ENCODE peak calls at places on chromosomes 6 and 20, in seven cellular contexts. U is HCT116, W is PC-3, Q is IMR-90, Z is GM23338, J is A549, L is fibroblast of lung. N is an unnamed sample.

GRCh38 chr6:5490495-5491069 is 229.3 kb downstream of the FARS2 start:
- DNase-seq in U (no peak), W (no peak), Q (no peak), Z (no peak), J (no peak), L (no peak), N (no peak)

GRCh38 chr20:64205611-64206026 is 41.4 kb downstream of the MYT1 start:
- DNase-seq in U (no peak), W (no peak), Q (no peak), Z (no peak), J (no peak), L (no peak), N (no peak)

GRCh38 chr6:166952122-166952521 is 4.2 kb downstream of the RNASET2 start:
- DNase-seq in U (no peak), W (no peak), Q (no peak), Z (no peak), J (no peak), L (no peak), N (no peak)

GRCh38 chr20:10504893-10505292 is 69.8 kb downstream of the SLX4IP start:
- DNase-seq in U (no peak), W (no peak), Q (peak), Z (no peak), J (no peak), L (no peak), N (no peak)

GRCh38 chr20:39893013-39893685 is 795.9 kb downstream of the MAFB start:
- DNase-seq in U (no peak), W (no peak), Q (peak), Z (peak), J (no peak), L (peak), N (peak)

GRCh38 chr20:34040300-34041015 is 46.7 kb downstream of the RALY start:
- DNase-seq in U (no peak), W (no peak), Q (no peak), Z (no peak), J (no peak), L (no peak), N (no peak)

GRCh38 chr6:43770417-43771209 is 602 bp downstream of the VEGFA start:
- DNase-seq in U (no peak), W (peak), Q (peak), Z (peak), J (peak), L (peak), N (peak)

GRCh38 chr6:42748241-42748898 is 2.5 kb upstream of the TBCC start:
- DNase-seq in U (no peak), W (no peak), Q (no peak), Z (no peak), J (no peak), L (no peak), N (no peak)

GRCh38 chr6:103139377-103139776 is 1720.3 kb downstream of the HACE1 start:
- DNase-seq in U (no peak), W (no peak), Q (no peak), Z (no peak), J (no peak), L (no peak), N (no peak)

GRCh38 chr6:34240329-34241248 is 3.9 kb downstream of the HMGA1 start:
- DNase-seq in U (no peak), W (no peak), Q (no peak), Z (no peak), J (no peak), L (no peak), N (no peak)

GRCh38 chr6:127302728-127303675 is 36.3 kb downstream of the RNF146 start:
- DNase-seq in U (peak), W (peak), Q (peak), Z (peak), J (peak), L (peak), N (no peak)

GRCh38 chr6:143225929-143226328 is 165.2 kb downstream of the AIG1 start:
- DNase-seq in U (no peak), W (no peak), Q (no peak), Z (no peak), J (no peak), L (no peak), N (no peak)

GRCh38 chr6:20606831-20607230 is 72.6 kb downstream of the CDKAL1 start:
- DNase-seq in U (no peak), W (no peak), Q (no peak), Z (no peak), J (no peak), L (no peak), N (no peak)

GRCh38 chr20:41000628-41001027 is 28.0 kb upstream of the TOP1 start:
- DNase-seq in U (no peak), W (no peak), Q (no peak), Z (no peak), J (no peak), L (no peak), N (no peak)

GRCh38 chr6:43671801-43672690 is 15.5 kb downstream of the MRPS18A start:
- DNase-seq in U (no peak), W (no peak), Q (no peak), Z (no peak), J (no peak), L (no peak), N (no peak)

GRCh38 chr20:14538433-14538832 is 201.0 kb upstream of the FLRT3 start:
- DNase-seq in U (no peak), W (no peak), Q (no peak), Z (no peak), J (no peak), L (no peak), N (no peak)

GRCh38 chr6:166046232-166046631 is 121.4 kb downstream of the TBXT start:
- DNase-seq in U (no peak), W (peak), Q (peak), Z (no peak), J (peak), L (peak), N (peak)

GRCh38 chr20:62539208-62539607 is 63.4 kb upstream of the GATA5 start:
- DNase-seq in U (no peak), W (no peak), Q (no peak), Z (no peak), J (no peak), L (no peak), N (no peak)

GRCh38 chr6:37812835-37813234 is 6.7 kb upstream of the ZFAND3 start:
- DNase-seq in U (no peak), W (no peak), Q (no peak), Z (no peak), J (no peak), L (no peak), N (no peak)

GRCh38 chr6:130982941-130983456 is 80.0 kb downstream of the EPB41L2 start:
- DNase-seq in U (no peak), W (no peak), Q (peak), Z (no peak), J (no peak), L (no peak), N (no peak)
- H3K4me2 ChIP-seq in U (no peak), W (no peak), Q (peak), Z (no peak), J (no peak), L (no peak), N (no peak)

GRCh38 chr6:107539849-107540464 is 50.0 kb downstream of the SOBP start:
- DNase-seq in U (no peak), W (no peak), Q (no peak), Z (no peak), J (no peak), L (no peak), N (no peak)

GRCh38 chr6:107538856-107539387 is 49.0 kb downstream of the SOBP start:
- DNase-seq in U (no peak), W (no peak), Q (no peak), Z (no peak), J (no peak), L (no peak), N (no peak)

GRCh38 chr6:107537559-107537958 is 47.6 kb downstream of the SOBP start:
- DNase-seq in U (no peak), W (no peak), Q (no peak), Z (no peak), J (no peak), L (no peak), N (no peak)

GRCh38 chr6:107540465-107540857 is 50.5 kb downstream of the SOBP start:
- DNase-seq in U (no peak), W (no peak), Q (peak), Z (no peak), J (no peak), L (no peak), N (no peak)

DNA sequence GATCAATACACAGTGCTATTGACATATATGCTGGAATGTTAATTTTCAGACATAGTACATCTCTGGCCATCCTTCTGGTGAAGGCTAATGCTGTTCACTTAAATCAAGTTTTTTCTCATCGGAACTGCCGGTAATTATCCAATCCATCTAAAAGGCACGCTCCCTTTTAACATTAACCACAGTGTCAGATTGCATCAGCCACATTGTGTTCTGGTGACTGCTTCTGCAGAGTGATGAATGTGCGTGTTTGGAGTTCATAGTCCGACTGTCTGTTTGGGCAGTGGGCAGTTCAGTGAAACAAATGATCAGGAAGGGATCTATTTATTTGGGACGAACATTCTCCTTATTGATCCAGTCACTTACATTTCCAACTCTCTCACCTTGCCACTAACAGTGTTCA is 49.5 kb downstream of the SOBP start:
- DNase-seq in U (no peak), W (no peak), Q (no peak), Z (no peak), J (no peak), L (peak), N (peak)
- H3K4me2 ChIP-seq in U (no peak), W (no peak), Q (no peak), Z (no peak), J (peak), L (no peak), N (peak)

DNA sequence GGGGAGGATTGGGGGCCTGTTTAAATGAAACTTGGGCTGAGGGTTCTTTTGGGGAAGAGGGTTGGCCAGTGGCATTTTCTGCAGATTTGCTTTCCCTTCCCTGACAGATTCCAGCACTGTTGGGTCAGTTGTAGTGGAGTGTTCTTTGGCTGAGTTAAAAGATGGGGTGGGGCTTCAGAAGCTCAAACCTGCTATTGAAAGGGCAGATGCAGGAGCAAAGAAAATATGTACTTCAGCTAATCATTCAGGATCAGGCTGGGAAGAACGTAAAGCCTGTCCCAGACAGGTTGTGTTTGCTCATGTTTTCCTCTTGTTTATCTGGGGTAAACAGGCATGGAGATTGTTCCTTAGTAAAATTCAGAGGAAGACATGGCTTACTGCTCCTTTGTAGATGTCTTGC is 2.5 kb downstream of the SASH1 start:
- DNase-seq in U (no peak), W (no peak), Q (no peak), Z (no peak), J (no peak), L (no peak), N (no peak)
- H3K4me2 ChIP-seq in U (no peak), W (no peak), Q (peak), Z (peak), J (peak), L (no peak), N (no peak)

DNA sequence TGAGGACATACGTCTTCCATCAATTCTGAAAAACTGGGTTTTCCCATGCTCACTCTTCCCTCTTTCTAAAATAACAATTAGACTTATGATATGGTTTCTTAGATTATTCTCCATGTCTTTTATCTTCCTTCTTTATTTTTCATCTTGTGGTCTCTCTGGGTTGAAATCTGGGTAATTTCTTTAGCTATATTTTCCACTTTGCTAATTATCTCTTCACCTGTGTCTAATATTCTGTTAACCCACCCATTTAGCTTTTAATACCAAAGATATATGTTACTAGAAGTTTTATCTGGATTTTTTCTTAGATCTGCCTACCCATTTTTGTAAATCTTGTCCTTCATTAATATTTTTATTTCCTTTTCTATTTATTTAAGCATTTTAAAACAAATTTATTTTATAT is 121.8 kb downstream of the TENT5A start:
- DNase-seq in U (no peak), W (no peak), Q (no peak), Z (no peak), J (no peak), L (no peak), N (no peak)
- H3K4me2 ChIP-seq in U (no peak), W (no peak), Q (no peak), Z (no peak), J (no peak), L (no peak), N (no peak)

DNA sequence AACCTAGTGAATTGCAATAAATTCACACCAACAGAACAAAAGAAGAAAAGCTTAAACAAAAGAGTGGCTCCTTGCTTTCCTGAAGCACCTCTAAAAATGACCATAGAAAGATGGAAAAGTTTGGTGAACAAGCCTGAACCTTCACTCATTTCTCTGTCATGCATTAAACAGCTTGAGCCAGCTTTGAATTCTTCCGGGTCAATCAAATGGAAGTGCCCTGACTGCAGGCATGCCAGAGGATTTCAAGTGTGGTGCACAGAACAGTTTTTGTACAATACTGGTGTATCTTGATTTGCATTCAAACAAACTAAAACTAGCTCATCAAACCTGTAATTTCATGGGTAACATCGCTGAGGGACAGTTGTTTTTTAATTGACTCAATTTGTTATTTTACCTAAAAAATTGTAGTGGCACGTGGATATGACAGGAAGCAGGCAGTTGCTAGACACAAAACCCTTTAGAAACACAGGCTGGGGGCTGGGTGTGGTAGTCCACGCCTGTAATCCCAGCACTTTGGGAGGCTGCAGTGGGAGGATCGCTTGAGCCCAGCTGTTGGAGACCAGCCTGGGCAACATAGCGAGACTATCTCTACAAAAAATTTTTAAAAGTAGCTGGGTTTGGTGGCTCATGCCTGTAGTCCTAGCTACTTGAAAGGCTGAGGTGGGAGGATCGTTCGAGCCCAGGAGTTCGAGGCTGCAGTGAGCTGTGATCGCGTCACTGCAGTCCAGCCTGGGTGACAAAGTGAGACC is 9.1 kb downstream of the CASS4 start:
- DNase-seq in U (no peak), W (no peak), Q (no peak), Z (no peak), J (no peak), L (no peak), N (no peak)
- H3K4me2 ChIP-seq in U (no peak), W (no peak), Q (no peak), Z (no peak), J (no peak), L (no peak), N (no peak)

DNA sequence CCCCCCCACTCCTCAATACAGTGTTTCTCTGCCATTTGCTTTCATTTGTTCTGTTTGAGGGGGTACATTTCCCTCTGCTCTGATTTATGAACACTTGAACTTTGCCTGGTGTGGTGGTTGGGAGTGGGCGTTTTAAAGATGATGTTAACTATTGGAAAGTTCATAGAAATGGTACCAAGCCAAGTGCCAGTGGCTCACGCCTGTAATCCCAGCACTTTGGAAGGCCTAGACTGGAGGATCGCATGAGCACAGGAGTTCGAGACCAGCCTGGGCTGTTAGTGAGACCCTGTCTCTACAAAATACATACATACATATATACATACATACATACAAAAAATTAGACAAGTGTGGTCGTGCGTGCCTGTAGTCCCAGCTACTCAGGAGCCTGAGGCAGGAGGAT is 1.1 kb downstream of the RAB32 start:
- DNase-seq in U (no peak), W (no peak), Q (peak), Z (no peak), J (no peak), L (peak), N (peak)
- H3K4me2 ChIP-seq in U (no peak), W (peak), Q (peak), Z (peak), J (peak), L (peak), N (peak)

GRCh38 chr6:14711704-14712397 is 534.0 kb upstream of the JARID2 start:
- DNase-seq in U (no peak), W (no peak), Q (no peak), Z (no peak), J (no peak), L (no peak), N (no peak)
- H3K4me2 ChIP-seq in U (no peak), W (peak), Q (no peak), Z (no peak), J (no peak), L (no peak), N (no peak)

DNA sequence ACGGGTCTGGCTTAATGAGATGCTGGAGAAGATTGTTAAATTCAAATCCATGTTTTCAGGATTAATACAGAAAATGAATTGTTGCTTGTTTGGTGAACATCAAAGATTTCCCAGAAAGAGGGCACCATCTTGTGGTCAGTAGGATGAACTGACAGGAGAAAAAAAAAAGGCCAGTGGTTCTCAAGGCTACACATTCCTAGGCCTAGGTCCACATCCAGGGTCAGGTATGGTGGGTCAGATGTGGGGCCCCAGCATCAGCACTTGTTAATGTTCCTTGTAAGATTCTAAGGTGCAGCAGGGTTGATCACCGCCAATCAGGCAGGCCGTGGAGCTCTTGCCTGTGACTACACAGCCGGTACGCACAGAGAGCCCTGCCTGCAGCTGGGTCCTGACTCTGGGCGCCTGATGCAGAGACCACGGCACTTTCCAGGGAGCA is 34.0 kb upstream of the FOXO3 start:
- DNase-seq in U (no peak), W (peak), Q (peak), Z (peak), J (peak), L (peak), N (peak)
- H3K4me2 ChIP-seq in U (no peak), W (no peak), Q (no peak), Z (no peak), J (no peak), L (no peak), N (no peak)

GRCh38 chr6:28489366-28490190 is 26.0 kb downstream of the GPX6 start:
- DNase-seq in U (peak), W (no peak), Q (peak), Z (peak), J (peak), L (peak), N (peak)
- H3K4me2 ChIP-seq in U (peak), W (no peak), Q (peak), Z (peak), J (peak), L (peak), N (peak)

DNA sequence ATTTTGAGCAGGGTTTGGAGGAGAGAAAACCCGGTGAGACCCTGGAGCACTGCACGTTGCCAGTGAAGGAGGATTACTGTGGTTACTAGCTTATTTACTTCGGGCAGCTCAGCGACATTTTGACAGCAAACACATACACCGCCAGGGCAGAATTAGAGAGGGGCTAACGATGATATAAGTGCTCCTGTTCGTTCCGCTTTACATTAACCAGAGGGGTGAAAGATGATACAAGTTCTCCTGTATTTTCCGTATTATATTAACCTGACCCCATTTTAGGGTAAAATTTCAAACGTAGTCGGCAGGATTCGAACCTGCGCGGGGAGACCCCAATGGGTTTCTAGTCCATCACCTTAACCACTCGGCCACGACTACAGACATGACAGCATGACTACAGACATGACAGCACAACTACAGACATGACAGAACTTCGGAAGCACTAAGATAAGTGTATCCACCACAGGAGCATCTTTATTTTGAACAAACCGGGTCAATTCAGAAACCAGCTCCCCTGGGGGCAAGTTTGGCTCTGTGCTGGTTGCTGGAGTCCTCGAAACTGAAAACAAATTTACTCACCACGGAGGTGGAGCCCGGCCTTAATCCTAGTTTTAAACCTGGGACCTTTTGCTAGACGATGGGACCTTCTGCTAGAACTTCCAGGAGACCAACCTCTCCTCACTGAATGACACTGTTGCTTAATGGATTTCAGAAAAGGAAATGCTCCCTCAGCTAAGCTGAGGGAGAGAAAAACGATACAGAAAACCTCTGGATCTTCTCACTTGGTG is 80.4 kb upstream of the ZNF184 start:
- DNase-seq in U (no peak), W (no peak), Q (peak), Z (peak), J (peak), L (peak), N (peak)
- H3K4me2 ChIP-seq in U (peak), W (no peak), Q (peak), Z (peak), J (peak), L (peak), N (peak)